ENCODE peak calls at places on chromosomes 5 and 9, in nine cellular contexts. M is HepG2, P is AG10803, I is AG04450, L is brain microvascular endothelial cell, W is PC-3, D is mammary epithelial cell, J is esophagus squamous epithelium, Y is fibroblast of pulmonary artery. T is an unnamed sample.

GRCh38 chr9:125409637-125410521 is 148.3 kb downstream of the GAPVD1 start:
- DNase-seq in L (peak; percentile 40), Y (peak; percentile 47), I (no peak), W (peak; percentile 36), P (peak; percentile 17), J (no peak), M (peak; percentile 48), D (no peak), T (no peak)

GRCh38 chr9:107907715-107908114 is 418.1 kb upstream of the KLF4 start:
- DNase-seq in Y (no peak), I (no peak), L (no peak), J (no peak), D (no peak), P (no peak), M (no peak), W (no peak), T (no peak)

GRCh38 chr5:137741718-137742117 is 5.8 kb upstream of the KLHL3 start:
- DNase-seq in I (no peak), D (no peak), W (no peak), J (no peak), M (peak; percentile 21), P (no peak), L (no peak), Y (no peak), T (no peak)

GRCh38 chr5:72188176-72188575 is 80.9 kb downstream of the MAP1B start:
- DNase-seq in I (no peak), M (no peak), P (no peak), Y (no peak), D (no peak), J (no peak), L (no peak), W (no peak), T (no peak)

GRCh38 chr5:73437126-73438047 is 11.2 kb downstream of the FOXD1 start:
- DNase-seq in Y (no peak), J (no peak), M (no peak), D (peak; percentile 64), I (no peak), W (peak; percentile 80), P (peak; percentile 80), L (peak; percentile 53), T (no peak)

GRCh38 chr5:18379189-18379588 is 744.9 kb downstream of the TAF11L14 start:
- DNase-seq in P (no peak), Y (no peak), J (no peak), D (no peak), M (no peak), I (no peak), W (no peak), L (no peak), T (no peak)

GRCh38 chr5:502325-503079 is 21.7 kb downstream of the SLC9A3 start:
- DNase-seq in J (no peak), D (no peak), P (no peak), L (no peak), Y (no peak), I (no peak), W (no peak), M (no peak), T (no peak)

GRCh38 chr9:89880161-89880560 is 275.3 kb downstream of the GADD45G start:
- DNase-seq in Y (no peak), D (no peak), L (no peak), M (no peak), W (no peak), P (no peak), J (no peak), I (no peak), T (no peak)

GRCh38 chr5:51131266-51131665 is 252.0 kb upstream of the ISL1 start:
- DNase-seq in D (no peak), L (no peak), I (no peak), J (no peak), Y (no peak), W (peak; percentile 22), M (no peak), P (no peak), T (no peak)

GRCh38 chr5:126309860-126310259 is 113.3 kb upstream of the GRAMD2B start:
- DNase-seq in Y (no peak), M (no peak), W (no peak), J (no peak), I (no peak), P (no peak), D (peak; percentile 6), L (peak; percentile 7), T (no peak)

GRCh38 chr5:149959406-149960236 is 937 bp upstream of the SLC26A2 start:
- DNase-seq in L (peak; percentile 69), W (peak; percentile 84), J (no peak), M (no peak), D (peak; percentile 86), I (no peak), Y (peak; percentile 84), P (peak; percentile 45), T (no peak)

GRCh38 chr5:4225741-4226140 is 630.1 kb downstream of the IRX1 start:
- DNase-seq in W (no peak), D (no peak), I (no peak), L (no peak), P (no peak), Y (no peak), M (no peak), J (no peak), T (no peak)

DNA sequence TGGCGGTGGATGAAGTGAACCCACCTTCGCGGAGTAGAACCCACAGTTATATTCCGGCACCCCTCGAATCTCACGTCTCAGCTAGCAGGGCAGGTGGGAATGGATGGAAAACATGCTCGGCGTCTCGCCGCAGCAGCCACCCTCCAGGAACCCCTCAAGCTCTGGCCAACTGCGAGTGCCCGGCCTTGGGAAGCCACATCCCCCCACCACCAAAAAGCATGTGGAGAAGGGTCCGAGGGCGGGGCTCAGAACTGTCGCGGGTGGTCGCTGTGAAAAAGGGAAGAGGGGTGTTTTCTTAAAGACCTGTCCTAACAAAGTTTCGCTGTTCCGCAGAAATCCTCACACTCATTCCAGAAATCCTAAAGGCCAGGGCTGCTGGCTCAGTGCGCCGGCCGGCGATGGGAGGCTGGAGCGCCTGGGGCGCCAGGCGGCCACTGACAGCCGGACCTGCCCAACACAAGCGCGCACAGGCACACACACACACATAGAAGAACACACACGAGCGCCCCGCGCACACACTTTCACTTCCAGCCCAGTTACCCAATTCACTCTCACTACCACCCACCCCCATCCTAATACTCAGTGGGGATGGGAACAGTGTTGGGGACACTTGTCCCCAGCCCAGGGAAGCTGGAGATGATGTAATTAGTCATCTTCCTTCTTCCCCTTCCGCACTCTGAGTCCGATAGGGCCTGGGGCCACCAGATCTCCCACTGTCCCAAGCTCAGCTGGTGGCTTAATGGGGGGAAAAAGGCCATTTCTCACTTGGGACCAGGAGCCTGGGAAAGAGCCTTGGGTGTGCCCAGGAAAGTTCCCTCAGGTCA is 2.0 kb downstream of the EBF1 start:
- DNase-seq in W (no peak), D (no peak), I (no peak), M (no peak), L (peak; percentile 46), P (peak; percentile 73), Y (peak; percentile 55), J (no peak), T (no peak)
- H3K4me3 ChIP-seq in W (no peak overlapping the region), D (no peak overlapping the region), I (peak overlapping the region; percentile 40), M (no peak overlapping the region), L (peak overlapping the region; percentile 68), P (peak overlapping the region; percentile 93), Y (peak overlapping the region; percentile 72), J (peak overlapping the region; percentile 37), T (no peak overlapping the region)

DNA sequence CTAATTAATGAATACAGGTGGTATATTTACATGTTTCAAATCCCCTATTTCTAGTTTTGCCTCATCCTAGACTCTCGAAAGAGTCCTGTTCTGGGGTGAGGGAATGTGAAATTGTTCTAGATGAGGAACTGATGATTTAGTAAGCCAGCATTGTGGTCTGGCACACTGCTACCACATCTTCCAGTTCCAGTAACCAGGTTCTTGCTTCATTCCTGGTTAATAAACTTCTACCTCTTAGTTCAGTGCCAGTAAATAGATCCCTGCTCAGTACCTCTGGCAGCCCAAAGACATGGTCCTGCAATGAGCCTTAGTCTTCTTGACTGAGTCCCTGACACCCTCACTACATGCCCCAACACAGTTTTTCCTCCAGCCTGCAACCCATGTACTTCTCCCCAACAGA is 207.7 kb downstream of the SREK1 start:
- DNase-seq in J (no peak), L (no peak), I (no peak), D (no peak), W (no peak), M (no peak), Y (no peak), P (no peak), T (peak; percentile 68)
- TF ChIP-seq CTCF in J (no peak), L (no peak), I (no peak), D (no peak), W (no peak), M (no peak), Y (no peak), P (no peak), T (no peak)

DNA sequence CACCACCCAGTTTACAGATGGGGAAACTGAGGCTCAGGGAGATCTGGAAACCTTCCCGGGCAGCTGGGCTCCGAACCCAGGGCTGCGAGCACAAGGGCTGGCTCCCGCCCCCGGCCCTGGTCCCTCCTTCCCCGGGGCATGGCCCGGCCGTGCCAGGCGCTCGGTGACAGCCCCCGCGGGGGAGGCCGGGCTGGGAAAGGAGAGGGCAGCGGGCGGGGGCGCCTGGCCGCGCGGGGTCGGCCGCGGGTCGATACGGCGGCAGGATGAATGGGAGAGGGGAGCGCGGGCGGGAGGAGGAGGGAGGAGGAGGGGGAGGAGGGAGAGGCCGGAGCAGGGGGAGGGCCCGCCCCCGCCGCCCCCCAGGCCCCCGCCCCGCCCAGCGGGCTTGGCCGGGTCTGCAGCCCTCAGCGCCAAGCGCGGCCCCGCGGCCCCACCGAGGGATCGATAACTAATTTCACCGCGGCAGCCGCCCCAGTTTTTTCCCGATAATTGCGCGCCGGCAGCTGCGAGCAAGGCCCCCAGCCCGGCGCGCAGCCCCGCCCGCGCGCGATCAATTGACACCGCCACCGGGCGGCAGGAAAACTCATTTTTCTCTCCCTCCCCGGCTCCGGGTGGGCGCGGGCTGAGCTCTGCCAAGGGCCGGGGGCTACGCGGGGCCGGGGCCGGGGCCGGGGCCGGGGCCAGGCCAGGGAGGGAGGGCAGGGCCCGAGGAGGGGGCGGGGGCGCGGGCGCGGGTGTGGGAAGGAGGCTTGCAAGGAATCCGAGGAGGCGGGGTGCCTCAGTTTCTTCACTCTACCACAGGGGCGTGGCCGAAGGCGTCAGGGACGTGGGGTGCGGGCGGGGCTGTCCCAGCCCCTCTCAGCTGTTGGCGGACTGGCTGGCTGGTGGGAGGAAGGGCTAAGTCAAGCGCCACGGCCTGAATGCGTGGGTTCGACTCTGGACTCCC is 52.1 kb downstream of the C9orf50 start:
- DNase-seq in L (no peak), P (peak; percentile 42), D (no peak), I (no peak), W (no peak), J (no peak), Y (no peak), M (peak; percentile 73), T (no peak)
- H3K4me3 ChIP-seq in L (peak overlapping the region; percentile 46), P (peak overlapping the region; percentile 60), D (peak overlapping the region; percentile 39), I (peak overlapping the region; percentile 52), W (peak overlapping the region; percentile 74), J (peak overlapping the region; percentile 44), Y (peak overlapping the region; percentile 41), M (peak overlapping the region; percentile 85), T (peak overlapping the region; percentile 50)

DNA sequence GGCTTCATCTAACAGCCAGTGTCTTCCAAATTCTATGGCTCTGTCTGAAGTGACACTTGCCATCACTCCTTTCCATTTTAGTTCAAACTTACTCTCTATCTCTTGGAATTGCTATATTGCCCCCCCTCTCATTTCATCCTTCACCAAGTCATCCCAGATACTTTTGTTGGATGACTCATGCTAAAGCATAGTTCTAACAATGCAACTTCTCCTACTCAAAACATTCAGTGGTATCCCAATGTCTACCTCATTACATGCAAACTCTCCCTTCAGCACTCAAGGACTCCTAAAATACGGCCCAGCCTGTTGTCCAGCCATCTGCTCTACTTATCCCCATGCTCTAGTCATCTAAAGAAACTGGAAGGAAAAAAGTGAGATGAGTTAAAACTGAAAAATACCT is 171.6 kb downstream of the RASEF start:
- DNase-seq in J (no peak), W (no peak), D (no peak), I (no peak), M (no peak), Y (peak; percentile 17), L (no peak), P (no peak), T (no peak)
- TF ChIP-seq CTCF in J (no peak), W (no peak), D (no peak), I (no peak), M (no peak), Y (no peak), L (no peak), P (no peak), T (no peak)

T was measured in epithelial cell of proximal tubule.